ENCODE peak calls at places on chromosomes 2 and 18, in five cellular contexts. Y is GM04503, J is adipocyte, I is substantia nigra, H is heart left ventricle. R is an unnamed sample.

GRCh38 chr2:111909079-111909478 is 10.7 kb downstream of the MERTK start:
- DNase-seq in I (no peak), Y (no peak), J (no peak), H (no peak), R (no peak)

GRCh38 chr2:219207884-219208740 is 1.5 kb downstream of the ZFAND2B start:
- DNase-seq in J (peak), Y (no peak), I (no peak), H (no peak), R (peak)

GRCh38 chr2:43539991-43540860 is 55.6 kb downstream of the THADA start:
- DNase-seq in I (no peak), Y (peak), H (peak), J (peak), R (no peak)

GRCh38 chr2:48173141-48173540 is 266.8 kb upstream of the FBXO11 start:
- DNase-seq in Y (no peak), J (no peak), H (no peak), I (no peak), R (no peak)

GRCh38 chr2:55111570-55112228 is 61.4 kb upstream of the RTN4 start:
- DNase-seq in H (peak), Y (peak), I (no peak), J (peak), R (no peak)

GRCh38 chr2:241234066-241234790 is 45.8 kb downstream of the ANO7 start:
- DNase-seq in J (no peak), Y (no peak), H (no peak), I (no peak), R (no peak)

GRCh38 chr2:75896779-75897366 is 186.2 kb upstream of the GCFC2 start:
- DNase-seq in H (no peak), I (no peak), Y (no peak), J (no peak), R (peak)

GRCh38 chr2:241950878-241951331 is 81.4 kb downstream of the RTP5 start:
- DNase-seq in I (no peak), H (peak), J (peak), Y (no peak), R (peak)

GRCh38 chr2:6074303-6074702 is 382.1 kb downstream of the SOX11 start:
- DNase-seq in Y (no peak), I (no peak), H (no peak), J (no peak), R (no peak)

GRCh38 chr2:47225061-47225783 is 70.1 kb upstream of the STPG4 start:
- DNase-seq in H (peak), I (no peak), J (no peak), Y (peak), R (peak)

GRCh38 chr18:31102020-31102684 is at the start of gene DSC2:
- DNase-seq in H (peak), Y (no peak), I (no peak), J (no peak), R (peak)

GRCh38 chr2:176130917-176131616 is 1.6 kb downstream of the HOXD8 start:
- DNase-seq in H (no peak), J (no peak), I (no peak), Y (no peak), R (no peak)

GRCh38 chr18:23752363-23752762 is 63.1 kb downstream of the LAMA3 start:
- DNase-seq in Y (no peak), I (no peak), J (no peak), H (no peak), R (no peak)

GRCh38 chr18:23173912-23174311 is 38.6 kb downstream of the CABLES1 start:
- DNase-seq in J (no peak), I (no peak), Y (no peak), H (no peak), R (no peak)

GRCh38 chr2:153106802-153107477 is 371.6 kb downstream of the RPRM start:
- DNase-seq in J (no peak), H (no peak), Y (no peak), I (no peak), R (no peak)

GRCh38 chr2:205768341-205768740 is 86.0 kb downstream of the NRP2 start:
- DNase-seq in I (no peak), J (no peak), H (peak), Y (no peak), R (no peak)

GRCh38 chr2:178074123-178075005 is 1.8 kb upstream of the PDE11A start:
- DNase-seq in I (no peak), Y (no peak), H (no peak), J (peak), R (peak)

GRCh38 chr18:66872277-66872676 is 268.4 kb upstream of the CDH19 start:
- DNase-seq in Y (no peak), I (no peak), J (peak), H (no peak), R (peak)

GRCh38 chr2:23385748-23386421 is 906 bp downstream of the KLHL29 start:
- DNase-seq in H (no peak), I (no peak), J (peak), Y (no peak), R (no peak)

GRCh38 chr18:25329783-25330182 is 22.2 kb downstream of the ZNF521 start:
- DNase-seq in H (no peak), Y (no peak), J (no peak), I (no peak), R (no peak)